ENCODE peak calls at places on chromosome 20, in five cellular contexts. I, H, N, M and W are unnamed samples.

GRCh38 chr20:14561733-14562132 is 224.3 kb upstream of the FLRT3 start:
- DNase-seq in I (no peak), H (no peak), N (no peak), M (no peak), W (no peak)

GRCh38 chr20:4018015-4018748 is 2.8 kb upstream of the RNF24 start:
- DNase-seq in I (no peak), H (peak), N (no peak), M (no peak), W (no peak)

GRCh38 chr20:32018269-32019155 is 8.3 kb downstream of the CCM2L start:
- DNase-seq in I (peak), H (no peak), N (peak), M (peak), W (peak)

GRCh38 chr20:58033026-58033536 is 195.4 kb downstream of the ANKRD60 start:
- DNase-seq in I (no peak), H (no peak), N (no peak), M (no peak), W (no peak)

GRCh38 chr20:51796332-51796731 is 6.0 kb downstream of the SALL4 start:
- DNase-seq in I (no peak), H (no peak), N (no peak), M (no peak), W (no peak)

GRCh38 chr20:46174469-46175126 is 56.5 kb downstream of the CD40 start:
- DNase-seq in I (peak), H (peak), N (peak), M (peak), W (peak)

GRCh38 chr20:47740225-47741184 is 44.8 kb downstream of the SULF2 start:
- DNase-seq in I (peak), H (no peak), N (peak), M (peak), W (no peak)

GRCh38 chr20:16942702-16943101 is 194.5 kb downstream of the OTOR start:
- DNase-seq in I (no peak), H (peak), N (no peak), M (no peak), W (no peak)

GRCh38 chr20:25545171-25545570 is 40.2 kb downstream of the NINL start:
- DNase-seq in I (no peak), H (no peak), N (no peak), M (no peak), W (no peak)

GRCh38 chr20:46954490-46955038 is 59.9 kb downstream of the EYA2 start:
- DNase-seq in I (no peak), H (peak), N (no peak), M (no peak), W (no peak)

GRCh38 chr20:61253264-61253639 is 1.2 kb downstream of the CDH4 start:
- DNase-seq in I (peak), H (no peak), N (no peak), M (no peak), W (no peak)

GRCh38 chr20:44471481-44471882 is 4.2 kb upstream of the TTPAL start:
- DNase-seq in I (peak), H (peak), N (no peak), M (peak), W (no peak)

GRCh38 chr20:6006603-6006949 is 47.3 kb downstream of the LRRN4 start:
- DNase-seq in I (no peak), H (no peak), N (no peak), M (no peak), W (no peak)

GRCh38 chr20:48019940-48020339 is 234.7 kb upstream of the SULF2 start:
- DNase-seq in I (no peak), H (no peak), N (no peak), M (no peak), W (no peak)

GRCh38 chr20:52096117-52096516 is 95.5 kb downstream of the ZFP64 start:
- DNase-seq in I (no peak), H (no peak), N (no peak), M (no peak), W (no peak)

GRCh38 chr20:46433051-46433450 is 26.6 kb upstream of the ELMO2 start:
- DNase-seq in I (no peak), H (peak), N (no peak), M (no peak), W (no peak)

GRCh38 chr20:38724603-38725457 is 544 bp downstream of the SLC32A1 start:
- DNase-seq in I (peak), H (no peak), N (no peak), M (no peak), W (no peak)

GRCh38 chr20:4601630-4602296 is 119.9 kb upstream of the PRND start:
- DNase-seq in I (no peak), H (peak), N (no peak), M (peak), W (no peak)

GRCh38 chr20:61120595-61121515 is 131.2 kb upstream of the CDH4 start:
- DNase-seq in I (peak), H (peak), N (no peak), M (peak), W (peak)

GRCh38 chr20:10635476-10636208 is 38.2 kb downstream of the JAG1 start:
- DNase-seq in I (no peak), H (peak), N (no peak), M (no peak), W (no peak)

GRCh38 chr20:54134445-54135220 is 39.2 kb downstream of the CYP24A1 start:
- DNase-seq in I (no peak), H (peak), N (no peak), M (no peak), W (no peak)

GRCh38 chr20:8421981-8422380 is 289.9 kb downstream of the PLCB1 start:
- DNase-seq in I (no peak), H (no peak), N (no peak), M (no peak), W (no peak)

GRCh38 chr20:9236408-9236912 is 167.6 kb downstream of the PLCB4 start:
- DNase-seq in I (no peak), H (no peak), N (no peak), M (no peak), W (no peak)

GRCh38 chr20:47150403-47151152 is 205.9 kb downstream of the ZMYND8 start:
- DNase-seq in I (peak), H (peak), N (peak), M (peak), W (peak)

GRCh38 chr20:33658510-33658909 is 3.6 kb upstream of the C20orf144 start:
- DNase-seq in I (no peak), H (no peak), N (no peak), M (no peak), W (no peak)

GRCh38 chr20:19213946-19214490 is 1.6 kb downstream of the SLC24A3 start:
- DNase-seq in I (no peak), H (no peak), N (no peak), M (no peak), W (no peak)

GRCh38 chr20:56200456-56200855 is 48.1 kb upstream of the MC3R start:
- DNase-seq in I (no peak), H (no peak), N (no peak), M (no peak), W (no peak)

GRCh38 chr20:53226788-53227187 is 254.6 kb downstream of the TSHZ2 start:
- DNase-seq in I (no peak), H (no peak), N (no peak), M (no peak), W (no peak)

GRCh38 chr20:49450281-49450707 is 32.2 kb downstream of the KCNB1 start:
- DNase-seq in I (peak), H (no peak), N (peak), M (no peak), W (no peak)

GRCh38 chr20:49447946-49448809 is 34.3 kb downstream of the KCNB1 start:
- DNase-seq in I (peak), H (no peak), N (no peak), M (no peak), W (no peak)

GRCh38 chr20:49447364-49447763 is 35.1 kb downstream of the KCNB1 start:
- DNase-seq in I (no peak), H (no peak), N (no peak), M (no peak), W (no peak)

GRCh38 chr20:49446808-49447207 is 35.7 kb downstream of the KCNB1 start:
- DNase-seq in I (peak), H (no peak), N (no peak), M (no peak), W (peak)

DNA sequence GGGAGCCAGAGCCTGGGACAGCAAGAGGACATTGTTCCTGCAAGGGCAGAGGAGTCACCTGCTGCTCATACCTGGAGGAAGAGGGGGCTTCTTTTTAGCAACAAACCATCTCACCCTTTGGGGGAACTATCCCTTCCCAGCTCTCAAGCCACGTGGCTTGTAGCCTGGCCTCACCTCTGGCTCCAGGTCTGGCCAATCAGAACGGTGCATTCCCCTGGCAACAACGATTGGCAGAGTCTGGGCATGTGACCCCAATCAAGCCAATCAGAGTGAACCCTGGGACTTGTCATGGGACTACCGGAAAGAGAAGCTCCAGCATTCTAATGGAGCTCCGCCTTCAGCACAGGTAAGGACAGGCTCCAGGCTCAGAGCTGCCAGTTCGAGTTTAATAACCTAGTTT is 33.6 kb downstream of the KCNB1 start:
- DNase-seq in I (no peak), H (no peak), N (peak), M (no peak), W (no peak)
- H3K4me3 ChIP-seq in I (no peak), H (no peak), N (no peak), M (no peak), W (no peak)

DNA sequence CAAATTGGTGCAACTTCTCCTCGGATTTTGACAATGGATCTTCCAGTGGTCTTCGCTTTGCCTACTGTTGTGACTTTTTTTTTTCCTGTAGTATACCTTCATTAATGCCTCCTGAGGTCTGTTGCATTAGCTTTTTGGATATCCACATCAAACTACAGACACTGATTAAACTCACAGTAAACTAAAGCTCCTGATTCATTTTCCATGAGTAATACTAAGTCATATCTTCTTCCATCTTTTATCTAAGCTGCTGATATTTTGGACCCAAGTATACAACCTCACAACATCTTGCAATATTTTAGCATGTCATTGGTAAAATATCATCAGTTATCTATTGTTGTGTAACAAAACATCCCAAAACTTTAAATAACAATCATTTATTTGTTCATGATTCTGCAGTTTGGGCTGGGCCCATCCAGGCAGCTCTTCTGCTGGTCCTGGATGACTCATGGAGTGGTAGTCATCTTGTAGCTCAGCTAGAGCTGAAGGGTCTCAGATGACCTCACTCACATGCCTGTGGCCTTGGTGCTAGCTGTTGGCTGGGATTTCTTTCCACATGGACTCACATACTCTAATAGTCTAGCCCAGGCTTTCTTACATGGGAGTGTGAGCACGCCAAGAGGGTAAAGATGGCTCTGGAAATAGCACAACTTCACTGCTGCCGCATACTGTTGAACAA is 78.3 kb upstream of the SRSF6 start:
- DNase-seq in I (no peak), H (peak), N (no peak), M (no peak), W (no peak)
- H3K4me3 ChIP-seq in I (no peak), H (no peak), N (no peak), M (no peak), W (no peak)

DNA sequence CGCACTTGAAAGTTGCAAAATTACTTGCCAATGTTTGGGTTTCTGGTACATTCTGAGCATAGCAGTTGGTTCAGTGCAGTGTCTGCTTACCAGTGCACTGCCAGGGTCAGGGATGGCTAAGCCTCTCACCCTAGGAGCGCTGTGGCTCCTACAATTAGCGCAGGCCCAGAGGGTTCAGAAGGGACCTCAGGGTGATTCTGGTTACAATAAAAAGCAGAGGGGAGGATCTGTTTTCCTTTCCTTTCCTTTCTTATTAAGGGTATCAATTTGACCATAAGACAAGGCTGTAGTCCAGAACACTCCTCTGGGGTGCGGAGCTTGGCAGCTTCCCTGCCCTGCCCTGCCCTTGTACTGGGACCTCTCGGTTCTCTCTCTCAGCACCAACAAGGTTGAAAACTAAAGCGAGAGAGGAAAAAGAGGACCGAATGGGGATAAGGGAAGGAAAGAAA is 2.6 kb downstream of the MAFB start:
- DNase-seq in I (peak), H (no peak), N (no peak), M (peak), W (no peak)
- H3K4me3 ChIP-seq in I (no peak), H (no peak), N (no peak), M (no peak), W (no peak)

GRCh38 chr20:59042151-59042795 is at the start of gene PRELID3B:
- DNase-seq in I (peak), H (no peak), N (peak), M (peak), W (no peak)
- H3K4me3 ChIP-seq in I (peak), H (peak), N (peak), M (peak), W (peak)

GRCh38 chr20:1939270-1939595 is 44.0 kb downstream of the SIRPA start:
- DNase-seq in I (no peak), H (no peak), N (no peak), M (no peak), W (no peak)

GRCh38 chr20:1940581-1940980 is 45.4 kb downstream of the SIRPA start:
- DNase-seq in I (no peak), H (peak), N (no peak), M (no peak), W (no peak)

GRCh38 chr20:1937316-1937976 is 42.2 kb downstream of the SIRPA start:
- DNase-seq in I (no peak), H (no peak), N (no peak), M (no peak), W (no peak)

GRCh38 chr20:1941226-1941625 is 46.0 kb downstream of the SIRPA start:
- DNase-seq in I (no peak), H (peak), N (no peak), M (no peak), W (no peak)

GRCh38 chr20:1938464-1939269 is 43.5 kb downstream of the SIRPA start:
- DNase-seq in I (no peak), H (no peak), N (no peak), M (no peak), W (no peak)
- H3K4me3 ChIP-seq in I (no peak), H (no peak), N (no peak), M (no peak), W (no peak)